ENCODE peak calls at places on chromosomes 5 and 9, in four cellular contexts. Y is body of pancreas, M is heart right ventricle, F is vagina. V is an unnamed sample. For H3K4me1, the result is how much of the 10 kb centered on the place peaks cover.

GRCh38 chr5:178230879-178231735 is 1.5 kb downstream of the PHYKPL start:
- DNase-seq in Y (peak), M (peak), F (no peak), V (peak)

GRCh38 chr5:107672212-107673105 is 1.7 kb upstream of the EFNA5 start:
- DNase-seq in Y (peak), M (peak), F (peak), V (peak)

GRCh38 chr9:33329117-33329563 is 38.8 kb downstream of the NFX1 start:
- DNase-seq in Y (peak), M (peak), F (peak), V (peak)

GRCh38 chr9:24881361-24881760 is 335.7 kb upstream of the IZUMO3 start:
- DNase-seq in Y (no peak), M (no peak), F (no peak), V (no peak)

GRCh38 chr9:86303316-86303975 is 21.1 kb upstream of the ISCA1 start:
- DNase-seq in Y (no peak), M (no peak), F (no peak), V (no peak)

GRCh38 chr5:177366528-177367322 is 9.0 kb downstream of the RGS14 start:
- DNase-seq in Y (peak), M (peak), F (peak), V (peak)

GRCh38 chr5:33343661-33344327 is 97.0 kb upstream of the TARS1 start:
- DNase-seq in Y (no peak), M (no peak), F (no peak), V (no peak)

GRCh38 chr5:180787025-180787424 is 15.6 kb downstream of the MGAT1 start:
- DNase-seq in Y (no peak), M (no peak), F (no peak), V (no peak)

GRCh38 chr5:44663991-44664710 is 144.6 kb upstream of the MRPS30 start:
- DNase-seq in Y (no peak), M (no peak), F (no peak), V (no peak)

GRCh38 chr9:35664531-35665470 is at the start of gene ARHGEF39:
- DNase-seq in Y (peak), M (peak), F (no peak), V (peak)

GRCh38 chr9:137172907-137173794 is 1.3 kb upstream of the TMEM210 start:
- DNase-seq in Y (no peak), M (no peak), F (no peak), V (no peak)

GRCh38 chr9:76773051-76773450 is 8.8 kb downstream of the PCA3 start:
- DNase-seq in Y (no peak), M (no peak), F (no peak), V (no peak)

GRCh38 chr5:11426442-11426841 is 477.8 kb downstream of the CTNND2 start:
- DNase-seq in Y (no peak), M (no peak), F (no peak), V (no peak)

GRCh38 chr5:115601709-115602584 is at the start of gene TICAM2:
- DNase-seq in Y (peak), M (peak), F (no peak), V (peak)
- H3K27ac ChIP-seq in Y (peak), M (peak), F (peak), V (peak)

DNA sequence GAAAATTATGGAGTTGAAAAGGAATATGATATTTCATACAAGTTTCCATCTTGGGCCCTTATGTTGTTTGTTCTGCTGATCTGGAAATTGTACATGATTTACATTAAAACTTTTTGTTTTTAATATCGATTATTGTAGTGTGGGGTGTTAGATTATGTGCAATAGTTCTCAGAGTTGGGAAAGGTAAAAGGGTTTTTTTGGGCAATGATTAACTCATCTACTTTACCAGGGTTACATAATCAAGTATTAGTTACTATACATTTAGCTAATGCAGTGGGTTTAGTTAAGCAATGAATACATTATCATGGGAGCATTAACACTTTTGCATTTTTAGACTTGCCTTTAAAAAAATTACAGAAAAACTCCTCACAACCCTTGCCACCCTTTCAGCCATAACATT is 134.0 kb downstream of the ZSWIM6 start:
- DNase-seq in Y (no peak), M (no peak), F (no peak), V (no peak)
- H3K4me1 ChIP-seq in Y (under half), M (under half), F (under half), V (under half)

DNA sequence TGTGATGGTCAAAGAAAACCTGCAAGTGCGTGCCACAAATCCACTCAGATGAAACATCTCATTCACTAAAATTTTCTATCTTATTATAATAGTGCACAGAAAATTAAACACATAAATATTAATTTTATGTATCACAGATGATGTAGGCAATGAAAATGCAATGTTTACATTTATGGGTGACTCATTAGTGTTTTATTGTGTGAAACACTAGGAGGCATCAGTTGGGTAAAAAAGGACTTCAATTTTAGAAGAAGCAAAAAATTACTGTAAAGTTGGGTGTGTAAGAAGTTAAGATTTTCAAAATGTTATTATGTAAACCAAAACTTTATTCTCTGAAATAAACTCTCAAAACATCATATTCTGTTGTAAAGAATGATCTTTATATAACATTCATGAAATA is 4.0 kb downstream of the MEF2C start:
- DNase-seq in Y (no peak), M (no peak), F (no peak), V (no peak)
- H3K27ac ChIP-seq in Y (no peak), M (peak), F (peak), V (no peak)

GRCh38 chr5:172661536-172661935 is 20.5 kb downstream of the NEURL1B start:
- DNase-seq in Y (no peak), M (no peak), F (no peak), V (no peak)
- H3K4me1 ChIP-seq in Y (under half), M (half or more), F (under half), V (under half)

GRCh38 chr5:66959668-66960067 is 236.9 kb downstream of the CD180 start:
- DNase-seq in Y (no peak), M (no peak), F (no peak), V (no peak)

GRCh38 chr5:66960373-66961137 is 236.0 kb downstream of the CD180 start:
- DNase-seq in Y (no peak), M (no peak), F (no peak), V (peak)

GRCh38 chr5:66956439-66956838 is 240.2 kb downstream of the CD180 start:
- DNase-seq in Y (no peak), M (no peak), F (no peak), V (no peak)

GRCh38 chr5:66958126-66958983 is 238.2 kb downstream of the CD180 start:
- DNase-seq in Y (no peak), M (peak), F (no peak), V (no peak)

GRCh38 chr5:66958984-66959641 is 237.5 kb downstream of the CD180 start:
- DNase-seq in Y (peak), M (peak), F (no peak), V (no peak)
- H3K27ac ChIP-seq in Y (peak), M (peak), F (peak), V (peak)

DNA sequence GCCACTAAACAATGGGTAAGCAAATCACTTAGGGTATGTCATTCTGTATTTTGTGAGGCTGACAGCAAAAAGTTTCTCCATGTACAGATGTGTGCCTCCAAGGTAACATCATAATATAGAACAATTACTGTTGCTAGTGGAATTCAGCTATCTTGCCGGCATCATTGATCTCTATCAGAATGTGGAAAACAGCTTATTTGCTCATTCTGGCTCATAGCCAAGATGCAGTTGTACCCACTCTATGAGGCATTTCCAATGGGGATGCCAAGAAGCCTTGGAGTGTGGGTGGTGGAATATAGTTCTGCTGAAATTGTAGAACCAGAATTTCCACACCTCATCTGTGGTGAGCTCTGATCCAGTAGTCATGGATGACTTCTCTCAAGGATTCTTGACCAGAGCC is 12.6 kb downstream of the SMARCA2 start:
- DNase-seq in Y (no peak), M (no peak), F (no peak), V (no peak)
- H3K4me1 ChIP-seq in Y (under half), M (half or more), F (half or more), V (under half)

DNA sequence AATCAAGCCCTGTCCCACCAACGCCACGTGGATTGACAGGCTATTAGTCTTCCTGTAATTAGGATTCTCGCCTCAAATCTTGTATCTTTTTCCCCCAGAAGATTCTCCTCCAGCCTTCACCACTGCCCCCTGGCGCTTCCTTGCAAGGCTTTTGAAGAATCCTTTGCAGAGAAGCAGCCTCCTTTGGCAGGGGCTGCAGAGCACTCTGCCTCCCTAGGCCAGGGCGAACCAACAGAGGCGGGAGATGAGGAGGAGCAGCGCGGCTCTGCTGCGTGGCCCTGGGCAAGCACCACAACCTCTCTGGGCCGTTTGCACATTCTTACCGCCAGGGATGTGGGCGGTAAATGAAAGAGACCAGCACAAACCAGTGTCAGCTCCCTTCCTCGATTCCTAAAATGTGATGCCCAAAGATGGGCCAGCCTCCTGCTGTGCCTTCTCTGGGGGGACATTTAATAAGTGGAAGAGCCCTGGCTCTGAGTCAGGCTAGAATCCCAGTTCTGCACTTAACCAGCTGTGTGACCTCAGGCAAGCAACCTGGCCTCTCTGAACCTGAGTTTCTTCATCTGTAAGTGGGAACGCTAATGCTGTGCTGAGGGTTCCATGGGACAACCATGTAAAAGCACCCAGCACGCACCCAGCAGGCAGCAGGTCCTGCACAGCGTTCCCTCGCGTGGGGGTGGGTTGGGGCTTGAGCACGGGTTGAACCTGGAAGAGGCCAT is 128.6 kb downstream of the KCNIP1 start:
- DNase-seq in Y (no peak), M (no peak), F (no peak), V (no peak)
- H3K27ac ChIP-seq in Y (peak), M (peak), F (peak), V (peak)